ENCODE peak calls at places on chromosomes 2 and 18, in seven cellular contexts. Z, Y, R, L, U, N and G are unnamed samples.

GRCh38 chr2:92073036-92073814 is 2798.0 kb upstream of the TEKT4 start:
- DNase-seq in Z (no peak), Y (no peak), R (peak), L (no peak), U (no peak), N (no peak), G (no peak)

GRCh38 chr2:12554235-12555011 is 162.3 kb upstream of the TRIB2 start:
- DNase-seq in Z (no peak), Y (no peak), R (no peak), L (no peak), U (no peak), N (peak), G (no peak)

GRCh38 chr2:59484673-59485072 is 1068.8 kb downstream of the BCL11A start:
- DNase-seq in Z (no peak), Y (no peak), R (no peak), L (no peak), U (no peak), N (no peak), G (no peak)

GRCh38 chr2:62996534-62997186 is 54.0 kb upstream of the OTX1 start:
- DNase-seq in Z (no peak), Y (no peak), R (no peak), L (no peak), U (no peak), N (no peak), G (no peak)

GRCh38 chr18:35705988-35706387 is 124.4 kb downstream of the GALNT1 start:
- DNase-seq in Z (no peak), Y (no peak), R (no peak), L (no peak), U (no peak), N (no peak), G (no peak)

GRCh38 chr2:236790991-236791390 is 221.4 kb downstream of the ACKR3 start:
- DNase-seq in Z (no peak), Y (no peak), R (no peak), L (no peak), U (no peak), N (no peak), G (peak)

GRCh38 chr2:17605691-17606090 is 65.2 kb downstream of the VSNL1 start:
- DNase-seq in Z (no peak), Y (no peak), R (no peak), L (no peak), U (no peak), N (no peak), G (no peak)

GRCh38 chr2:133122529-133122928 is 445.7 kb downstream of the NCKAP5 start:
- DNase-seq in Z (no peak), Y (no peak), R (no peak), L (no peak), U (no peak), N (no peak), G (no peak)

GRCh38 chr2:101395545-101396351 is 8.4 kb upstream of the CREG2 start:
- DNase-seq in Z (no peak), Y (no peak), R (no peak), L (no peak), U (no peak), N (no peak), G (no peak)

GRCh38 chr2:45813003-45813601 is 161.6 kb downstream of the PRKCE start:
- DNase-seq in Z (no peak), Y (peak), R (no peak), L (peak), U (no peak), N (no peak), G (no peak)

GRCh38 chr2:33137331-33137730 is 190.6 kb downstream of the LTBP1 start:
- DNase-seq in Z (no peak), Y (no peak), R (no peak), L (no peak), U (no peak), N (no peak), G (no peak)

GRCh38 chr2:26203906-26204305 is 31.0 kb downstream of the GAREM2 start:
- DNase-seq in Z (no peak), Y (no peak), R (no peak), L (no peak), U (no peak), N (no peak), G (no peak)

GRCh38 chr2:28368417-28368798 is 24.2 kb upstream of the FOSL2 start:
- DNase-seq in Z (no peak), Y (no peak), R (no peak), L (no peak), U (no peak), N (no peak), G (no peak)

GRCh38 chr2:23385351-23385747 is 370 bp downstream of the KLHL29 start:
- DNase-seq in Z (no peak), Y (peak), R (no peak), L (peak), U (no peak), N (no peak), G (no peak)

GRCh38 chr18:23038712-23039111 is 96.6 kb upstream of the CABLES1 start:
- DNase-seq in Z (no peak), Y (no peak), R (no peak), L (no peak), U (no peak), N (no peak), G (no peak)

GRCh38 chr2:120821446-120822160 is 85.9 kb downstream of the GLI2 start:
- DNase-seq in Z (no peak), Y (no peak), R (no peak), L (no peak), U (no peak), N (no peak), G (no peak)

GRCh38 chr2:205660521-205661124 is 21.7 kb upstream of the NRP2 start:
- DNase-seq in Z (no peak), Y (no peak), R (no peak), L (no peak), U (peak), N (no peak), G (peak)

GRCh38 chr2:142561656-142562055 is 315.8 kb upstream of the KYNU start:
- DNase-seq in Z (no peak), Y (no peak), R (no peak), L (no peak), U (no peak), N (no peak), G (no peak)

GRCh38 chr2:216911886-216912285 is 52.0 kb upstream of the TNP1 start:
- DNase-seq in Z (no peak), Y (no peak), R (no peak), L (no peak), U (no peak), N (no peak), G (no peak)

GRCh38 chr2:205261631-205262030 is 420.7 kb upstream of the NRP2 start:
- DNase-seq in Z (no peak), Y (no peak), R (no peak), L (no peak), U (no peak), N (no peak), G (no peak)

GRCh38 chr18:34928068-34928753 is 113.0 kb upstream of the MAPRE2 start:
- DNase-seq in Z (no peak), Y (no peak), R (no peak), L (no peak), U (no peak), N (no peak), G (no peak)

GRCh38 chr2:28621172-28622100 is 125.6 kb downstream of the PLB1 start:
- DNase-seq in Z (peak), Y (no peak), R (peak), L (peak), U (peak), N (peak), G (peak)

GRCh38 chr18:31419457-31419932 is 28.0 kb upstream of the DSG3 start:
- DNase-seq in Z (no peak), Y (no peak), R (no peak), L (no peak), U (no peak), N (no peak), G (no peak)

GRCh38 chr2:165776013-165776412 is 18.0 kb downstream of the GALNT3 start:
- DNase-seq in Z (no peak), Y (no peak), R (no peak), L (no peak), U (no peak), N (no peak), G (no peak)

GRCh38 chr18:76801567-76802505 is 20.5 kb upstream of the ZNF236 start:
- DNase-seq in Z (peak), Y (peak), R (peak), L (peak), U (no peak), N (peak), G (no peak)

GRCh38 chr2:41716497-41716896 is 331.3 kb upstream of the PKDCC start:
- DNase-seq in Z (no peak), Y (no peak), R (no peak), L (no peak), U (no peak), N (no peak), G (no peak)

GRCh38 chr18:57928466-57928865 is 115.6 kb upstream of the NEDD4L start:
- DNase-seq in Z (no peak), Y (no peak), R (no peak), L (no peak), U (no peak), N (no peak), G (no peak)

GRCh38 chr2:226895579-226895978 is 59.7 kb downstream of the RHBDD1 start:
- DNase-seq in Z (no peak), Y (no peak), R (no peak), L (no peak), U (no peak), N (no peak), G (no peak)

DNA sequence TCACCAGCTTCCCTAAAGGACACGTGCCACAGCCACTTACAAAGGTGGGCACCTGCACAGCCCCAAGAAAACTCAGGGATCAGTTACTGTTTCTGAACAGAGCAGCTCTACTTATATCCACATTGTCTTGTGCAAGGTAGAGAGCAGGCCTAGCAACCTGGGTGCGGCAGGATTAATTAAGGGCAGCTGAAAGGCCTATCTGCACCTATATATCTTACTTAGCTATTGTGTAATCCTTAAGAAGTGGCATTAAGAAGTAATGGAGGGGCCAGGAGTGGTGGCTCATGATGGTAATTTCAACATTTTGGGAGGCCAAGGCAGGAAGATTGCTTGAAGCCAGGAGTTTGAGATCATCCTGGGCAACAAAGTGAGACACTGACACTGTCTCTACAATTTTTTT is 12.8 kb upstream of the ARL5A start:
- DNase-seq in Z (no peak), Y (no peak), R (no peak), L (no peak), U (no peak), N (no peak), G (no peak)
- H3K4me3 ChIP-seq in Z (no peak), Y (no peak), R (no peak), L (no peak), U (no peak), N (no peak), G (no peak)

GRCh38 chr2:218033208-218033589 is 30.4 kb upstream of the TNS1 start:
- DNase-seq in Z (no peak), Y (no peak), R (no peak), L (no peak), U (no peak), N (no peak), G (no peak)
- H3K4me3 ChIP-seq in Z (no peak), Y (no peak), R (no peak), L (no peak), U (no peak), N (no peak), G (no peak)

GRCh38 chr18:14908541-14908940 is 160.6 kb downstream of the ANKRD30B start:
- DNase-seq in Z (no peak), Y (no peak), R (no peak), L (no peak), U (no peak), N (no peak), G (no peak)
- H3K4me3 ChIP-seq in Z (no peak), Y (no peak), R (no peak), L (no peak), U (no peak), N (no peak), G (no peak)

GRCh38 chr2:84925336-84925723 is 19.9 kb downstream of the TMSB10 start:
- DNase-seq in Z (no peak), Y (no peak), R (no peak), L (no peak), U (no peak), N (no peak), G (no peak)
- H3K4me3 ChIP-seq in Z (peak), Y (peak), R (peak), L (no peak), U (no peak), N (no peak), G (no peak)

GRCh38 chr2:239306274-239307220 is 94.3 kb downstream of the HDAC4 start:
- DNase-seq in Z (no peak), Y (no peak), R (no peak), L (no peak), U (no peak), N (no peak), G (no peak)

GRCh38 chr2:239304533-239305221 is 96.1 kb downstream of the HDAC4 start:
- DNase-seq in Z (no peak), Y (no peak), R (peak), L (no peak), U (no peak), N (no peak), G (no peak)

GRCh38 chr2:239305222-239305575 is 95.6 kb downstream of the HDAC4 start:
- DNase-seq in Z (no peak), Y (no peak), R (no peak), L (no peak), U (no peak), N (no peak), G (no peak)

GRCh38 chr2:239307221-239307569 is 93.6 kb downstream of the HDAC4 start:
- DNase-seq in Z (no peak), Y (no peak), R (no peak), L (no peak), U (no peak), N (no peak), G (no peak)

DNA sequence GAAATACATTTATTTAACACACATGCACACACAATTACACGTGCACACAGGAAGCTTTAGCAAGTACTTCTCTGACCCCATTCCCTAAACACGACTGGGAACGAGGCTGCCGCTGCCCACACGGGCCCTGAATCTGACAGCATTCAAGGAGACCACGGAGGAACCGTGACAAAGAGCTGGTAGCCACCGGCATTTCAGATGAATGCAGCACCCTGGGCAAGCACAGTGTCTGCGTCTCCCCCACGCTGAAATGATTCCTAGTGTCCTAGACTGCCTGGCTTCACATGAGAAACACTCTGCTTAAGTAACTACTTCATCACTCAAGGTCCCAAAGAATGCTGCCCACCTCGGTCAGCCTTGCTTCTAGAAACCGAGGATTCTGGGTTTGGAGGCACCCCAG is 95.0 kb downstream of the HDAC4 start:
- DNase-seq in Z (no peak), Y (no peak), R (no peak), L (no peak), U (no peak), N (no peak), G (no peak)
- H3K4me3 ChIP-seq in Z (no peak), Y (no peak), R (no peak), L (no peak), U (no peak), N (no peak), G (no peak)

GRCh38 chr2:144512421-144513272 is 7.3 kb downstream of the ZEB2 start:
- DNase-seq in Z (no peak), Y (no peak), R (no peak), L (peak), U (no peak), N (no peak), G (no peak)
- H3K4me3 ChIP-seq in Z (no peak), Y (peak), R (peak), L (no peak), U (peak), N (no peak), G (no peak)

GRCh38 chr2:130381145-130381544 is 25.3 kb downstream of the PTPN18 start:
- DNase-seq in Z (no peak), Y (no peak), R (no peak), L (no peak), U (no peak), N (no peak), G (no peak)
- H3K4me3 ChIP-seq in Z (no peak), Y (no peak), R (no peak), L (no peak), U (no peak), N (no peak), G (no peak)